ENCODE peak calls at places on chromosomes 4 and X, in nine cellular contexts. Y is islet precursor cell; I is HT-29; U is stimulated activated naive CD4-positive, alpha-beta T cell; J is NCI-H1105 treated with DMSO at 0.1 percent for 48 hours; O is upper lobe of right lung; S is uterus; Z is astrocyte; D is head of caudate nucleus. W is an unnamed sample.

GRCh38 chr4:83603130-83603529 is 67.2 kb downstream of the GPAT3 start:
- DNase-seq in Z (no peak), I (no peak), S (no peak), Y (no peak), O (no peak), J (no peak), D (no peak), U (no peak), W (no peak)

GRCh38 chrX:152086141-152086540 is 52.2 kb downstream of the MAGEA10 start:
- DNase-seq in J (no peak), S (no peak), I (no peak), D (no peak), O (no peak), U (no peak), Y (no peak), Z (no peak), W (no peak)

GRCh38 chrX:38672646-38673045 is 111.3 kb downstream of the TSPAN7 start:
- DNase-seq in S (no peak), I (no peak), U (no peak), Y (no peak), Z (no peak), J (no peak), D (no peak), O (no peak), W (no peak)

GRCh38 chrX:24145340-24146186 is 4.0 kb upstream of the ZFX start:
- DNase-seq in J (no peak), S (no peak), O (no peak), U (no peak), D (no peak), Z (peak), I (peak), Y (no peak), W (no peak)

GRCh38 chr4:7687796-7688195 is 251.9 kb downstream of the AFAP1 start:
- DNase-seq in Y (no peak), O (no peak), U (no peak), Z (no peak), J (no peak), D (no peak), I (no peak), S (no peak), W (no peak)

GRCh38 chr4:155170569-155170968 is 37.9 kb upstream of the NPY2R start:
- DNase-seq in J (no peak), I (no peak), S (no peak), D (no peak), O (no peak), U (no peak), Z (no peak), Y (no peak), W (no peak)

GRCh38 chr4:113450681-113451080 is 310.9 kb downstream of the CAMK2D start:
- DNase-seq in Y (no peak), D (no peak), Z (no peak), I (no peak), U (no peak), J (no peak), O (no peak), S (no peak), W (no peak)

GRCh38 chrX:39692796-39693195 is 405.0 kb downstream of the BCOR start:
- DNase-seq in S (no peak), J (no peak), U (no peak), I (no peak), O (no peak), Y (no peak), D (no peak), Z (peak), W (peak)

GRCh38 chr4:171928336-171928735 is 115.1 kb downstream of the GALNTL6 start:
- DNase-seq in U (no peak), S (no peak), I (no peak), Z (no peak), O (no peak), J (no peak), D (no peak), Y (no peak), W (no peak)

GRCh38 chr4:32470087-32470585 is 1750.0 kb downstream of the PCDH7 start:
- DNase-seq in S (no peak), U (no peak), O (no peak), I (no peak), J (no peak), Y (no peak), D (no peak), Z (no peak), W (no peak)

GRCh38 chrX:116232833-116233232 is 62.3 kb downstream of the AGTR2 start:
- DNase-seq in U (no peak), O (no peak), Z (peak), Y (no peak), S (no peak), I (peak), D (no peak), J (no peak), W (no peak)

GRCh38 chrX:1450381-1451161 is 2.1 kb downstream of the ASMTL start:
- DNase-seq in J (no peak), Y (peak), U (no peak), O (peak), D (no peak), S (no peak), I (no peak), Z (no peak), W (no peak)

GRCh38 chr4:96301727-96302126 is 461.8 kb downstream of the PDHA2 start:
- DNase-seq in D (no peak), I (no peak), U (no peak), O (no peak), Y (no peak), S (no peak), J (no peak), Z (no peak), W (no peak)

GRCh38 chr4:105050896-105051295 is 95.8 kb upstream of the TET2 start:
- DNase-seq in J (no peak), I (no peak), Y (no peak), Z (peak), U (no peak), D (no peak), O (no peak), S (no peak), W (no peak)

GRCh38 chr4:146567396-146567795 is 45.7 kb upstream of the SLC10A7 start:
- DNase-seq in Y (no peak), U (no peak), D (no peak), O (no peak), I (no peak), Z (no peak), S (no peak), J (no peak), W (no peak)

GRCh38 chr4:108834167-108834566 is 71.3 kb upstream of the ETNPPL start:
- DNase-seq in S (no peak), J (no peak), O (no peak), Z (peak), I (no peak), U (no peak), Y (peak), D (no peak), W (peak)

GRCh38 chr4:69156913-69157312 is 57.6 kb downstream of the UGT2B11 start:
- DNase-seq in O (no peak), S (no peak), J (no peak), U (no peak), Z (no peak), D (no peak), I (peak), Y (peak), W (no peak)

GRCh38 chrX:41108007-41108683 is 22.9 kb downstream of the USP9X start:
- DNase-seq in O (no peak), Y (no peak), J (no peak), S (no peak), Z (no peak), D (no peak), U (no peak), I (no peak), W (no peak)

GRCh38 chr4:114997596-114997995 is 115.8 kb downstream of the NDST4 start:
- DNase-seq in O (no peak), J (no peak), Z (peak), U (no peak), D (no peak), I (peak), S (no peak), Y (no peak), W (peak)

GRCh38 chr4:60724623-60725022 is 475.5 kb upstream of the ADGRL3 start:
- DNase-seq in I (no peak), O (no peak), S (no peak), Z (peak), Y (peak), U (no peak), D (no peak), J (no peak), W (no peak)

GRCh38 chr4:180823116-180823515 is 1420.1 kb upstream of the TENM3 start:
- DNase-seq in U (no peak), I (no peak), Y (no peak), D (no peak), Z (peak), O (no peak), S (no peak), J (no peak), W (no peak)

GRCh38 chrX:113800955-113801354 is 782.9 kb upstream of the HTR2C start:
- DNase-seq in Z (no peak), U (no peak), J (no peak), D (no peak), Y (no peak), O (no peak), I (no peak), S (no peak), W (no peak)

GRCh38 chr4:6815029-6815836 is 32.7 kb downstream of the KIAA0232 start:
- DNase-seq in U (no peak), D (no peak), S (no peak), Y (no peak), Z (no peak), O (no peak), I (no peak), J (peak), W (no peak)

GRCh38 chr4:184676093-184676492 is 26.6 kb downstream of the PRIMPOL start:
- DNase-seq in S (no peak), I (no peak), U (no peak), J (no peak), Y (no peak), D (no peak), Z (no peak), O (no peak), W (no peak)